ENCODE peak calls at places on chromosomes 2 and 18, in ten cellular contexts. L is AG04450, D is psoas muscle, M is adrenal gland, N is left ventricle myocardium inferior, Y is coronary artery, S is osteoblast, P is B cell, G is AG09319, O is cardiac muscle cell. K is an unnamed sample.

GRCh38 chr2:144936442-144936841 is 416.5 kb upstream of the ZEB2 start:
- DNase-seq in P (no peak), Y (no peak), O (no peak), S (no peak), N (no peak), L (no peak), M (no peak), G (no peak), D (no peak), K (no peak)

GRCh38 chr2:148978026-148978685 is 60.3 kb upstream of the LYPD6B start:
- DNase-seq in P (no peak), Y (no peak), L (no peak), N (no peak), S (no peak), O (peak; percentile 10), G (no peak), D (no peak), M (no peak), K (no peak)

GRCh38 chr2:231525248-231526163 is 4.7 kb downstream of the NMUR1 start:
- DNase-seq in N (no peak), G (no peak), L (no peak), O (no peak), P (no peak), Y (no peak), M (no peak), D (no peak), S (peak; percentile 73), K (no peak)

GRCh38 chr18:72867721-72868665 is at the start of gene NETO1:
- DNase-seq in M (no peak), N (no peak), L (no peak), Y (no peak), D (no peak), G (no peak), S (peak; percentile 56), O (peak; percentile 54), P (no peak), K (peak; percentile 48)

GRCh38 chr2:182636694-182637093 is 79.4 kb upstream of the DNAJC10 start:
- DNase-seq in M (no peak), G (no peak), N (no peak), O (peak; percentile 43), S (no peak), L (no peak), D (no peak), P (no peak), Y (no peak), K (no peak)

GRCh38 chr18:80147037-80147417 is 38.0 kb downstream of the ADNP2 start:
- DNase-seq in L (no peak), O (no peak), N (no peak), M (no peak), S (no peak), G (no peak), P (no peak), Y (no peak), D (no peak), K (no peak)

GRCh38 chr2:24304098-24304497 is 56.2 kb downstream of the ITSN2 start:
- DNase-seq in O (peak; percentile 90), P (no peak), M (peak; percentile 95), Y (peak; percentile 74), S (peak; percentile 88), L (peak; percentile 82), G (peak; percentile 81), D (peak; percentile 78), N (peak; percentile 77), K (no peak)

GRCh38 chr2:12534646-12535263 is 182.0 kb upstream of the TRIB2 start:
- DNase-seq in P (no peak), D (no peak), N (no peak), G (peak; percentile 84), Y (no peak), M (peak; percentile 20), O (no peak), S (peak; percentile 62), L (peak; percentile 87), K (no peak)

GRCh38 chr2:97870396-97870843 is 125.3 kb downstream of the TMEM131 start:
- DNase-seq in S (peak; percentile 17), L (peak; percentile 58), Y (no peak), O (peak; percentile 4), G (peak; percentile 83), D (no peak), M (peak; percentile 49), N (no peak), P (peak; percentile 59), K (peak; percentile 69)

GRCh38 chr18:23235336-23235735 is 100.1 kb downstream of the CABLES1 start:
- DNase-seq in P (no peak), D (no peak), L (no peak), M (no peak), Y (no peak), G (no peak), O (no peak), S (no peak), N (no peak), K (no peak)

GRCh38 chr2:106798826-106799552 is 87.0 kb downstream of the ST6GAL2 start:
- DNase-seq in M (no peak), Y (no peak), O (no peak), G (no peak), N (no peak), P (no peak), L (no peak), D (no peak), S (peak; percentile 46), K (no peak)

GRCh38 chr2:41934323-41935003 is 113.4 kb upstream of the PKDCC start:
- DNase-seq in G (no peak), D (peak; percentile 41), Y (no peak), O (peak; percentile 61), P (no peak), N (peak; percentile 48), S (peak; percentile 30), L (peak; percentile 26), M (peak; percentile 43), K (no peak)

GRCh38 chr2:174664084-174664759 is 66.6 kb upstream of the WIPF1 start:
- DNase-seq in M (no peak), N (no peak), Y (no peak), G (no peak), O (no peak), S (no peak), L (no peak), P (no peak), D (no peak), K (no peak)

DNA sequence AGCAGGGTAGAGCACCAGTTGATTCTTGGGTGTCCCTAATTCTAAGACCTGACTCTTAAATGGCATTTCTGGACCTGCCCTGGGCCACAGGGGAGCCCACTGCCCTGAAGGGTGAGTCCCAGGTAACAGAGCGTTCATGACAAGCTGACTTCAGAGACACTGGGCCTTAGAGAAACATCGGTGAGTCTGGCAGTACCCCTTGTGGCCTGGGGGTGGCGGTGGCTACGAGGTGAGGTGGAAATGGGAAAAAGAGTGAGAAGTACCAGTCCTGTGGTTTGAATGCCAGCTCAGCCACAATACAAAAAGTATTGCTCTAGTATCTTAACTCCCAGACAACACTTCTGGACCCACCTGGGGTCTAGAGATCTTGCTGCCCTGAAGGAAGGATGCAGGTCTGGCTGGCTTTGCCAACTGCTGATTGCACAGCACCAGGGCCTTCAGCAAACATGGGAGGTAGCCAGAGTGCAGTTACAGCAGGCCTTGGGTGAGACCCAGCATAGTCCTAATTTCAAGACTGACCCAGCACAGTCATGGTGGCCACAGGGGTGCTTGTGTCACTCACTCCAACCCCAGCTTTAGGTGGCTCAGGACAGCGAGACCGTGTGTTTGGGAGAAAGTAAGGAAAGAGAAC is 44.5 kb downstream of the USP34 start:
- DNase-seq in N (peak; percentile 31), L (no peak), G (no peak), D (peak; percentile 30), Y (no peak), S (no peak), M (no peak), P (peak; percentile 83), O (peak; percentile 42), K (peak; percentile 66)
- TF ChIP-seq CTCF in N (peak; percentile 52), L (peak; percentile 54), G (peak; percentile 28), D (peak; percentile 32), Y (no peak), S (peak; percentile 63), M (no peak), P (peak; percentile 89), O (peak; percentile 62), K (peak; percentile 67)

GRCh38 chr2:69125816-69126215 is 112.8 kb downstream of the ANTXR1 start:
- DNase-seq in N (no peak), P (no peak), O (no peak), L (no peak), Y (no peak), G (no peak), M (no peak), S (no peak), D (no peak), K (no peak)

GRCh38 chr2:69126341-69126740 is 113.4 kb downstream of the ANTXR1 start:
- DNase-seq in N (no peak), Y (no peak), D (no peak), P (no peak), L (no peak), O (no peak), M (no peak), S (no peak), G (no peak), K (no peak)

GRCh38 chr2:69123182-69123581 is 110.2 kb downstream of the ANTXR1 start:
- DNase-seq in Y (no peak), N (no peak), D (no peak), O (peak; percentile 82), L (no peak), P (no peak), M (peak; percentile 34), G (no peak), S (no peak), K (no peak)

GRCh38 chr2:69122271-69122670 is 109.3 kb downstream of the ANTXR1 start:
- DNase-seq in D (no peak), S (peak; percentile 90), L (no peak), M (no peak), G (no peak), N (no peak), P (no peak), Y (no peak), O (no peak), K (no peak)

DNA sequence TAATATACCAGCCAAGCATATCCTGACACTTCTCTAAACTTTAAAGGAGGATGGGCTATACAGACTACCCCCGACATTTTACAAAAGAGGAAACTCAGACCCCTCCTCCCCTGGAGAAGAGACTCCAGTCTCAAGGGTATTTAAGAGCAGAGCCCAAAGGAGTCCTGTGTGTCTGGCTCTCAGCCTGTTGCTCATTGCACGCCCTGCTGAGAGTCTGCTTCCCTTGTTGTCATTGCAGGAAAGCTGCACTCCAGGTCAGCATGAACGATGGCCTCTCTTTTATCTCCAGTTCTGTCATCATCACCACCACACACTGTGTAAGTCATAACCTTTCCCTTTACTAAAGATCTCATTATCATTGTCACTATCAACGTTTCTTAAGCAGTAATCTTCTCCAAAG is 111.3 kb downstream of the ANTXR1 start:
- DNase-seq in M (no peak), O (peak; percentile 49), G (no peak), N (no peak), P (no peak), Y (no peak), S (no peak), D (no peak), L (no peak), K (no peak)
- TF ChIP-seq CTCF in M (no peak), O (no peak), G (no peak), N (no peak), P (no peak), Y (no peak), S (no peak), D (no peak), L (no peak), K (no peak)

GRCh38 chr2:129764376-129765325 is 214.8 kb upstream of the RAB6C start:
- DNase-seq in S (no peak), D (no peak), Y (peak; percentile 73), O (no peak), N (no peak), G (no peak), M (no peak), L (no peak), P (no peak), K (no peak)
- TF ChIP-seq CTCF in S (no peak), D (no peak), Y (no peak), O (no peak), N (peak; percentile 7), G (no peak), M (no peak), L (no peak), P (no peak), K (no peak)

GRCh38 chr18:52716926-52717325 is 376.9 kb downstream of the DCC start:
- DNase-seq in P (no peak), N (no peak), M (peak; percentile 15), O (peak; percentile 47), Y (no peak), G (no peak), D (no peak), S (no peak), L (no peak), K (no peak)
- TF ChIP-seq CTCF in P (no peak), N (peak; percentile 42), M (no peak), O (no peak), Y (no peak), G (no peak), D (no peak), S (no peak), L (peak; percentile 44), K (no peak)